ENCODE peak calls at places on chromosomes 6 and 20, in five cellular contexts. X is fibroblast of lung; R is endothelial cell; C is CD8-positive, alpha-beta T cell; J is uterus. Y is an unnamed sample.

GRCh38 chr20:36851490-36851889 is 24.4 kb upstream of the TLDC2 start:
- DNase-seq in X (no peak), R (no peak), C (no peak), J (no peak), Y (no peak)

GRCh38 chr6:118748311-118749062 is 97.1 kb upstream of the CEP85L start:
- DNase-seq in X (peak; percentile 80), R (no peak), C (no peak), J (no peak), Y (no peak)

GRCh38 chr20:35434085-35435005 is 3.7 kb downstream of the GDF5 start:
- DNase-seq in X (no peak), R (no peak), C (no peak), J (peak; percentile 49), Y (no peak)

GRCh38 chr6:99780556-99780885 is 173.9 kb downstream of the PRDM13 start:
- DNase-seq in X (no peak), R (no peak), C (no peak), J (no peak), Y (no peak)

GRCh38 chr20:63100926-63101699 is 94.3 kb upstream of the BHLHE23 start:
- DNase-seq in X (no peak), R (no peak), C (no peak), J (no peak), Y (no peak)

GRCh38 chr20:31712564-31713311 is 9.9 kb downstream of the BCL2L1 start:
- DNase-seq in X (peak; percentile 96), R (no peak), C (no peak), J (peak; percentile 65), Y (no peak)

GRCh38 chr6:6495851-6496250 is 92.7 kb upstream of the LY86 start:
- DNase-seq in X (no peak), R (no peak), C (no peak), J (no peak), Y (no peak)

GRCh38 chr6:3913077-3913957 is 64.1 kb downstream of the FAM50B start:
- DNase-seq in X (peak; percentile 99), R (no peak), C (no peak), J (peak; percentile 76), Y (peak; percentile 89)

GRCh38 chr6:33822575-33823395 is 19.0 kb upstream of the MLN start:
- DNase-seq in X (no peak), R (peak; percentile 35), C (no peak), J (no peak), Y (no peak)

GRCh38 chr6:117451607-117452164 is 25.9 kb upstream of the ROS1 start:
- DNase-seq in X (no peak), R (no peak), C (no peak), J (no peak), Y (no peak)

GRCh38 chr6:33590531-33591198 is 10.6 kb upstream of the BAK1 start:
- DNase-seq in X (no peak), R (no peak), C (no peak), J (no peak), Y (no peak)

GRCh38 chr20:19628570-19629134 is 129.4 kb upstream of the RIN2 start:
- DNase-seq in X (peak; percentile 40), R (peak; percentile 83), C (no peak), J (no peak), Y (peak; percentile 24)

GRCh38 chr6:110776413-110776812 is 38.9 kb downstream of the CDK19 start:
- DNase-seq in X (no peak), R (no peak), C (no peak), J (no peak), Y (no peak)

GRCh38 chr6:151690303-151690702 is 117.2 kb upstream of the ESR1 start:
- DNase-seq in X (no peak), R (no peak), C (no peak), J (no peak), Y (no peak)

GRCh38 chr20:19495905-19496703 is 262.0 kb upstream of the RIN2 start:
- DNase-seq in X (peak; percentile 41), R (no peak), C (no peak), J (no peak), Y (no peak)

GRCh38 chr6:134686071-134686470 is 263.8 kb downstream of the ALDH8A1 start:
- DNase-seq in X (peak; percentile 87), R (no peak), C (no peak), J (no peak), Y (no peak)

GRCh38 chr6:89939144-89939543 is 44.9 kb downstream of the GJA10 start:
- DNase-seq in X (no peak), R (no peak), C (no peak), J (no peak), Y (no peak)

GRCh38 chr20:22248052-22248667 is 336.2 kb downstream of the FOXA2 start:
- DNase-seq in X (no peak), R (peak; percentile 57), C (no peak), J (no peak), Y (no peak)

GRCh38 chr20:41261790-41262717 is 55.5 kb downstream of the ZHX3 start:
- DNase-seq in X (no peak), R (no peak), C (no peak), J (no peak), Y (no peak)

GRCh38 chr20:38726849-38727601 is 2.7 kb downstream of the SLC32A1 start:
- DNase-seq in X (no peak), R (peak; percentile 94), C (peak; percentile 58), J (no peak), Y (no peak)

GRCh38 chr6:168166627-168167026 is 87.6 kb upstream of the FRMD1 start:
- DNase-seq in X (no peak), R (no peak), C (no peak), J (no peak), Y (no peak)

GRCh38 chr20:50151034-50151743 is 2.3 kb downstream of the PEDS1 start:
- DNase-seq in X (no peak), R (no peak), C (no peak), J (no peak), Y (no peak)

GRCh38 chr20:50149481-50150254 is 3.9 kb downstream of the PEDS1 start:
- DNase-seq in X (no peak), R (no peak), C (no peak), J (no peak), Y (no peak)

GRCh38 chr20:50153153-50153499 is 397 bp downstream of the PEDS1 start:
- DNase-seq in X (no peak), R (no peak), C (peak; percentile 35), J (no peak), Y (no peak)

GRCh38 chr20:50153500-50154377 is at the start of gene PEDS1:
- DNase-seq in X (peak; percentile 90), R (peak; percentile 89), C (peak; percentile 73), J (peak; percentile 91), Y (peak; percentile 75)

GRCh38 chr20:50152394-50153152 is 950 bp downstream of the PEDS1 start:
- DNase-seq in X (no peak), R (no peak), C (no peak), J (no peak), Y (no peak)
- TF ChIP-seq CTCF in X (no peak), R (no peak), C (no peak), J (no peak), Y (no peak)

DNA sequence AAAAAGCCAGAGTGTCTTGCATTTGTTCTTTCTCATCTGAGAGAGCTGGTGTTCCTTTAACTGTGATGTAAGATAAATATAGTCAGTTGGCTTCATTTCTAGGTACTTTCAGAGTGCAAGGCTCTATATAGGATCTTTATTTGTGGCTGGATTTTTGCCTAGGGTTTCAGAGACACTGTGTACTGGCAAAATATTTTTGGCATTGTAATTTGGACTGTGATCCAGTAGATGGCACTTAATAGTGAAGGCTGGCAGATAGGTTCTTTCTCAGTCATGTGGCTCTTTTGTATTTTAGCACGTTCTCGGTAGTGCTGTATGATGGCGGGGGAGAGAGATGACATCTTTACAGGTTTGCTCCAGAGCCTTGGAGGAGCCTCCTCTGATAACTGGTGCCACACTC is 26.8 kb upstream of the SLC35B3 start:
- DNase-seq in X (no peak), R (no peak), C (no peak), J (no peak), Y (no peak)
- TF ChIP-seq CTCF in X (no peak), R (no peak), C (no peak), J (no peak), Y (no peak)

DNA sequence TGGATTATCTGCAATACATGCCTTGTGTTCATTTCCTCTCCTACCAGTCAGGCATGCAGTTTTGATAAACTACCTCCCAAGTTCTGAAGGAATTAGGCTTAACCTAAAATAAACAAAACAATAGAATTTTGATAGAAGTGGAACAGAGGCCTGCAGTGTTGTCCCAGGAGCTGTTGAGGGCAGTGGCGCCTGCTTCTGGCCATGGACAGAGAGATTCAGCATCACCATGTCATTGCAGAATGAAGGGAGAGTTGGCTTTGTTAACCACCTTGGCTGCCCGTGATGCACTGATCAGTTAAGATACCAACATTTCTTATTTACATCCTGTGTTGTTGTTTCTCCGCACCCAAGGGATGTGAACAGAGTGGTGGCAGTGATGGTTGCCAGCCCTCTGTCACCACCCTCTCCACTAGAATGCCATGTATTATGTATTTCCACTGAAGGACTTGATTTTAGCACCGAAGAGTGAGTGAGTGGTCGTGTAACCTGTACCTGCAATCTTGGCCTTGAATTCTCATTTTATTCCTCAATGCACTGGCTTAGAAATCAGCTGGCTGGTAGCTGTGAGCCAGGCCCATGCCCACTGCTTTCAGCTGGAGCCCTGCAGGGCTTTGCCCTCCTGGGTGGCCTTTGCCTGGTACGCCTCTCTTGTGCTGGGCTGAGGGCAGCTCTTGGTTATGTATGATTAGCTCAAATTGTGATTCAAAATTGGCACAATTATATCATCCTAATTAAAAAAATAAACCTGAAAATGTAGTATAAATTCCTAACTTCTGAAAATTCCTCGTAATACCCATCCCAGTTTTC is 56.5 kb downstream of the SHLD1 start:
- DNase-seq in X (no peak), R (no peak), C (no peak), J (no peak), Y (no peak)
- TF ChIP-seq CTCF in X (peak; percentile 26), R (no peak), C (no peak), J (no peak), Y (no peak)

GRCh38 chr6:15444881-15445280 is 199.0 kb downstream of the JARID2 start:
- DNase-seq in X (no peak), R (no peak), C (no peak), J (no peak), Y (no peak)
- TF ChIP-seq CTCF in X (no peak), R (no peak), C (no peak), J (no peak), Y (no peak)

DNA sequence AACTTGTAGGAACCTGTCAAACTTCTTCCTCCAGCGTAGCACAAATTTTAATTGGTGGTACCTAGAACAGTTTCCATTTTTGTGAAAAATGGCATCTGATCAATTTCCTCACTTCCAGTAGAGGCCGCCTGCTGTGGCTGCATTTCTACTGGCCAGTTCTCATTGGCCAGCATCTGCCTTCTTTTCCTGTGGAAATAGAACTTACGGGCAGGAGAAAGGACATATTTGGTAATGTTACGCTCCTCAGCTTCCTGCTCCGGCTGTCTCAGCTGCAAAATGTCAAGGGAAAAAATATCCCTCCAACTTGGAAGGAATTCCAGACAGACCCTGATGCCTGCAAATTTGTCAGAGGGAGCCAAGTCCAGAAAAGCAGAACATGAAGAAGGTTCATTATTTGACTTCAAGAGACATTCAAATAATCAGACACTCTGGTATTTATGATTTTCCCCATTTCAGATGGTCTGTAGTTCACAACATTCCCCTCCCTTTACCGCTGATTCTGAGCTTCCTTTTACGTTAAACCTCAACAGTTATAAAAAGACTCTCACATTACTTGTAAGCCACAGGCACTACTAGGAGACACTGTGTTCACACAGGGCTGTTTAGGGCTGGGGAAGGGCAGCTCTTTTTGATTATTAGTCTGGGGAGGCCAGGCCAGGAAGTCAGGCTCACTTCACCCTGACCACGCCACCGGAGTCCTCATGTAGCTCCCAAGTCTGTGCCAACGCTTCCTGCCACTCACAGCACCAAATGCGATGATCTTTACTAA is 179.5 kb upstream of the CCN2 start:
- DNase-seq in X (peak; percentile 82), R (no peak), C (no peak), J (peak; percentile 54), Y (no peak)
- TF ChIP-seq CTCF in X (no peak), R (no peak), C (no peak), J (no peak), Y (no peak)